ENCODE peak calls at places on chromosomes 6 and 20, in eight cellular contexts. W is HAP-1; M is stimulated activated CD8-positive, alpha-beta memory T cell treated with anti-CD3 and anti-CD28 coated beads, Interleukin-2, amount 100 ng/mL, for 1 hour; N is stomach; L is H9; D is amygdala; Q is GM13977; R is aorta. I is an unnamed sample.
A peak's percentile ranks its signal among the peaks of the same experiment; 100 is the strongest.

GRCh38 chr6:158487495-158487894 is 72.4 kb upstream of the TMEM181 start:
- DNase-seq in W (no peak), M (no peak), L (no peak), D (no peak), N (no peak), Q (no peak), R (no peak), I (no peak)

GRCh38 chr6:72132425-72132824 is 246.1 kb downstream of the RIMS1 start:
- DNase-seq in M (no peak), W (no peak), N (no peak), L (no peak), D (no peak), R (no peak), Q (no peak), I (no peak)

GRCh38 chr6:30267423-30267822 is 54.2 kb upstream of the TRIM26 start:
- DNase-seq in W (no peak), Q (no peak), M (no peak), N (no peak), D (no peak), L (no peak), R (no peak), I (no peak)

GRCh38 chr6:21767891-21768659 is 174.5 kb downstream of the SOX4 start:
- DNase-seq in M (no peak), W (no peak), L (no peak), Q (no peak), R (no peak), D (no peak), N (no peak), I (no peak)

GRCh38 chr6:3913958-3914337 is 64.8 kb downstream of the FAM50B start:
- DNase-seq in D (no peak), W (no peak), Q (no peak), L (no peak), R (no peak), N (no peak), M (no peak), I (no peak)

GRCh38 chr20:652611-653109 is 340 bp downstream of the SRXN1 start:
- DNase-seq in L (no peak), D (no peak), M (no peak), N (peak; percentile 33), R (no peak), Q (no peak), W (no peak), I (no peak)

GRCh38 chr6:5135783-5136376 is 50.7 kb downstream of the PPP1R3G start:
- DNase-seq in R (no peak), W (peak; percentile 75), Q (no peak), L (no peak), D (no peak), M (peak; percentile 21), N (no peak), I (no peak)

GRCh38 chr6:94071835-94072234 is 652.5 kb upstream of the EPHA7 start:
- DNase-seq in Q (no peak), M (no peak), D (no peak), L (no peak), N (no peak), R (no peak), W (peak; percentile 15), I (no peak)

GRCh38 chr6:42451146-42451594 is 556 bp downstream of the TRERF1 start:
- DNase-seq in Q (peak; percentile 39), W (no peak), L (no peak), N (no peak), M (no peak), R (no peak), D (no peak), I (no peak)

GRCh38 chr6:14743126-14743464 is 502.8 kb upstream of the JARID2 start:
- DNase-seq in N (no peak), W (no peak), R (no peak), Q (no peak), M (no peak), L (no peak), D (no peak), I (no peak)

GRCh38 chr20:26163890-26164289 is 467.2 kb upstream of the ZNF337 start:
- DNase-seq in R (no peak), Q (no peak), M (no peak), D (no peak), N (no peak), L (no peak), W (no peak), I (peak; percentile 3)

GRCh38 chr20:2599265-2600060 is 53.0 kb upstream of the NOP56 start:
- DNase-seq in Q (no peak), M (no peak), L (peak; percentile 50), R (no peak), D (no peak), N (no peak), W (no peak), I (no peak)

GRCh38 chr6:11188161-11188915 is 44.1 kb downstream of the NEDD9 start:
- DNase-seq in Q (no peak), L (no peak), W (no peak), R (no peak), M (no peak), N (no peak), D (no peak), I (no peak)

GRCh38 chr20:12728782-12729181 is 280.0 kb upstream of the SPTLC3 start:
- DNase-seq in L (no peak), W (no peak), R (no peak), N (no peak), Q (no peak), D (no peak), M (no peak), I (no peak)

GRCh38 chr6:20830576-20830975 is 296.3 kb downstream of the CDKAL1 start:
- DNase-seq in L (no peak), W (no peak), R (no peak), M (no peak), D (no peak), N (no peak), Q (no peak), I (no peak)

GRCh38 chr6:83852528-83853177 is 507 bp upstream of the RIPPLY2 start:
- DNase-seq in D (no peak), Q (peak; percentile 14), L (no peak), M (no peak), R (no peak), N (no peak), W (no peak), I (no peak)

GRCh38 chr6:152096863-152097496 is 289.5 kb downstream of the ESR1 start:
- DNase-seq in Q (no peak), D (no peak), L (no peak), N (no peak), W (no peak), R (no peak), M (no peak), I (no peak)

GRCh38 chr6:163533443-163533842 is 118.9 kb downstream of the QKI start:
- DNase-seq in R (no peak), L (no peak), Q (no peak), D (no peak), M (no peak), N (no peak), W (no peak), I (no peak)

GRCh38 chr6:36467625-36468024 is 24.8 kb downstream of the KCTD20 start:
- DNase-seq in R (no peak), M (no peak), D (no peak), N (no peak), W (no peak), L (no peak), Q (no peak), I (no peak)

GRCh38 chr20:11379257-11380011 is 538.3 kb upstream of the BTBD3 start:
- DNase-seq in W (peak; percentile 97), D (no peak), N (no peak), R (no peak), M (no peak), L (peak; percentile 90), Q (no peak), I (no peak)

GRCh38 chr6:31749301-31750036 is 9.7 kb downstream of the MSH5 start:
- DNase-seq in R (no peak), D (no peak), Q (no peak), M (no peak), W (no peak), L (no peak), N (no peak), I (no peak)

GRCh38 chr6:52116605-52116948 is 29.2 kb upstream of the PKHD1 start:
- DNase-seq in Q (no peak), R (no peak), M (no peak), L (no peak), W (no peak), D (no peak), N (no peak), I (no peak)

GRCh38 chr6:71420693-71421328 is 132.2 kb downstream of the OGFRL1 start:
- DNase-seq in D (peak; percentile 79), Q (peak; percentile 26), M (no peak), L (peak; percentile 97), R (peak; percentile 98), N (peak; percentile 95), W (peak; percentile 79), I (peak; percentile 88)